ENCODE peak calls at places on chromosomes 2 and 18, in four cellular contexts. Q is mesendoderm, J is IMR-90, C is H9. G is an unnamed sample.

GRCh38 chr2:138432971-138433370 is 68.6 kb upstream of the SPOPL start:
- DNase-seq in Q (no peak), J (peak; percentile 45), C (no peak), G (no peak)

GRCh38 chr2:74149570-74150319 is 2.0 kb upstream of the BOLA3 start:
- DNase-seq in Q (no peak), J (no peak), C (no peak), G (no peak)

GRCh38 chr2:167181134-167181533 is 292.9 kb downstream of the XIRP2 start:
- DNase-seq in Q (no peak), J (peak; percentile 79), C (no peak), G (no peak)

GRCh38 chr2:63866009-63866709 is 24.5 kb downstream of the UGP2 start:
- DNase-seq in Q (peak; percentile 39), J (peak; percentile 52), C (no peak), G (no peak)

GRCh38 chr2:134670955-134671354 is 47.8 kb downstream of the TMEM163 start:
- DNase-seq in Q (no peak), J (no peak), C (no peak), G (no peak)

GRCh38 chr2:22930781-22931180 is 454.2 kb upstream of the KLHL29 start:
- DNase-seq in Q (no peak), J (no peak), C (no peak), G (no peak)

GRCh38 chr2:89833780-89834117 is 1142.3 kb downstream of the RPIA start:
- DNase-seq in Q (peak; percentile 68), J (peak; percentile 65), C (no peak), G (peak; percentile 69)

GRCh38 chr18:74775239-74775638 is 177.6 kb downstream of the ZNF407 start:
- DNase-seq in Q (no peak), J (peak; percentile 98), C (no peak), G (no peak)

GRCh38 chr2:212536385-212537310 is 2.0 kb downstream of the ERBB4 start:
- DNase-seq in Q (peak; percentile 41), J (no peak), C (peak; percentile 54), G (peak; percentile 78)

GRCh38 chr2:54658548-54659207 is 64.8 kb upstream of the EML6 start:
- DNase-seq in Q (no peak), J (peak; percentile 67), C (no peak), G (no peak)

GRCh38 chr2:105788670-105789290 is 44.1 kb downstream of the NCK2 start:
- DNase-seq in Q (no peak), J (peak; percentile 53), C (no peak), G (no peak)

GRCh38 chr2:38116762-38117161 is 40.8 kb upstream of the CYP1B1 start:
- DNase-seq in Q (no peak), J (peak; percentile 54), C (no peak), G (no peak)

GRCh38 chr2:150327546-150328495 is 159.6 kb downstream of the RND3 start:
- DNase-seq in Q (peak; percentile 7), J (no peak), C (peak; percentile 33), G (peak; percentile 89)

GRCh38 chr2:112869258-112869842 is 32.8 kb upstream of the IL1B start:
- DNase-seq in Q (no peak), J (peak; percentile 43), C (no peak), G (no peak)

GRCh38 chr2:122627388-122627787 is 871.9 kb downstream of the TSN start:
- DNase-seq in Q (no peak), J (no peak), C (no peak), G (no peak)

GRCh38 chr2:129087133-129087813 is 768.6 kb upstream of the HS6ST1 start:
- DNase-seq in Q (no peak), J (no peak), C (no peak), G (no peak)

GRCh38 chr2:17636989-17637906 is 96.8 kb downstream of the VSNL1 start:
- DNase-seq in Q (no peak), J (no peak), C (no peak), G (no peak)

GRCh38 chr2:120262761-120263428 is 10.2 kb downstream of the RALB start:
- DNase-seq in Q (no peak), J (peak; percentile 63), C (no peak), G (no peak)

GRCh38 chr2:85250045-85250444 is 77.7 kb downstream of the TGOLN2 start:
- DNase-seq in Q (no peak), J (peak; percentile 39), C (no peak), G (no peak)

GRCh38 chr2:234446404-234447076 is 50.3 kb downstream of the ARL4C start:
- DNase-seq in Q (no peak), J (no peak), C (no peak), G (no peak)

GRCh38 chr2:62014102-62014501 is 108.6 kb downstream of the COMMD1 start:
- DNase-seq in Q (peak; percentile 42), J (peak; percentile 70), C (no peak), G (no peak)

GRCh38 chr18:24060644-24061043 is 46.1 kb downstream of the TTC39C start:
- DNase-seq in Q (no peak), J (peak; percentile 27), C (no peak), G (no peak)

GRCh38 chr18:48330016-48330991 is 78.9 kb downstream of the ZBTB7C start:
- DNase-seq in Q (no peak), J (peak; percentile 69), C (no peak), G (no peak)

GRCh38 chr2:10326707-10327594 is 24.2 kb downstream of the HPCAL1 start:
- DNase-seq in Q (no peak), J (no peak), C (no peak), G (no peak)

GRCh38 chr18:159037-159652 is 788 bp downstream of the USP14 start:
- DNase-seq in Q (peak; percentile 34), J (peak; percentile 18), C (no peak), G (no peak)

GRCh38 chr18:71529708-71530303 is 1014.3 kb downstream of the CBLN2 start:
- DNase-seq in Q (no peak), J (no peak), C (no peak), G (no peak)

GRCh38 chr2:130381619-130382018 is 25.8 kb downstream of the PTPN18 start:
- DNase-seq in Q (no peak), J (no peak), C (no peak), G (no peak)

GRCh38 chr18:12046751-12047335 is 46.8 kb upstream of the ANKRD62 start:
- DNase-seq in Q (peak; percentile 46), J (no peak), C (no peak), G (no peak)

GRCh38 chr2:46339676-46340459 is 42.7 kb downstream of the EPAS1 start:
- DNase-seq in Q (no peak), J (peak; percentile 73), C (no peak), G (no peak)

GRCh38 chr2:129016972-129017371 is 698.3 kb upstream of the HS6ST1 start:
- DNase-seq in Q (no peak), J (no peak), C (no peak), G (no peak)

GRCh38 chr18:23812566-23813440 is 123.5 kb downstream of the LAMA3 start:
- DNase-seq in Q (peak; percentile 23), J (peak; percentile 19), C (no peak), G (peak; percentile 8)

GRCh38 chr2:20604401-20604911 is 46.4 kb downstream of the HS1BP3 start:
- DNase-seq in Q (no peak), J (no peak), C (no peak), G (no peak)

GRCh38 chr2:85854897-85855296 is 33.9 kb downstream of the ST3GAL5 start:
- DNase-seq in Q (no peak), J (no peak), C (no peak), G (no peak)

GRCh38 chr2:96909651-96910050 is 39.8 kb upstream of the SEMA4C start:
- DNase-seq in Q (no peak), J (no peak), C (no peak), G (no peak)

GRCh38 chr18:28854964-28855363 is 678.0 kb upstream of the CDH2 start:
- DNase-seq in Q (peak; percentile 12), J (peak; percentile 18), C (no peak), G (no peak)

GRCh38 chr2:127049927-127050802 is 56.8 kb downstream of the BIN1 start:
- DNase-seq in Q (peak; percentile 74), J (peak; percentile 41), C (peak; percentile 84), G (peak; percentile 44)

GRCh38 chr2:85728883-85729824 is 24.6 kb upstream of the ATOH8 start:
- DNase-seq in Q (peak; percentile 84), J (peak; percentile 72), C (peak; percentile 90), G (peak; percentile 81)

GRCh38 chr2:219309278-219309677 is at the start of gene PTPRN:
- DNase-seq in Q (peak; percentile 87), J (peak; percentile 87), C (peak; percentile 92), G (peak; percentile 30)

DNA sequence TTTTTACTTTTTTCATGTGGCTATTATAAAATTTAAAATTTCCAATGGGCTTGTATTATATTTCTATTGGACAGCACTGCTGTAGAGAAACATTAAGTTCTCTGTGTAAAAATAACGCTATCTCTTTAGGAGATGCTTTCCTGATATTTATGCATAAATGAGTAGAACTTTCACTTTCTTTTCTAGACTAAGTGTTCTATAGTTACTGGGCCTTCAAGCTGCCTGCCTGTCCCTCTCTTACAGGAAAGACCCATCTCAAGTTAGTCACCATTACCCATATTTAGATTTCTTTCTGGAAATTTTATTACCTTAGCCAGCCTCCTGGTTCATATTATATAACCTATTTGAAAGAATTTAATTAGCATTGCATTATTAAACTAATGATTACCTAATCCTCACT is 4.8 kb downstream of the ITGA4 start:
- DNase-seq in Q (no peak), J (peak; percentile 6), C (no peak), G (no peak)
- H3K4me2 ChIP-seq in Q (no peak overlapping the region), J (peak overlapping the region; percentile 18), C (no peak overlapping the region), G (peak overlapping the region; percentile 11)

GRCh38 chr2:71130325-71131260 is at the start of gene MPHOSPH10:
- DNase-seq in Q (peak; percentile 96), J (peak; percentile 90), C (peak; percentile 93), G (peak; percentile 89)

GRCh38 chr2:71133603-71134002 is 3.2 kb downstream of the MPHOSPH10 start:
- DNase-seq in Q (no peak), J (no peak), C (no peak), G (no peak)

DNA sequence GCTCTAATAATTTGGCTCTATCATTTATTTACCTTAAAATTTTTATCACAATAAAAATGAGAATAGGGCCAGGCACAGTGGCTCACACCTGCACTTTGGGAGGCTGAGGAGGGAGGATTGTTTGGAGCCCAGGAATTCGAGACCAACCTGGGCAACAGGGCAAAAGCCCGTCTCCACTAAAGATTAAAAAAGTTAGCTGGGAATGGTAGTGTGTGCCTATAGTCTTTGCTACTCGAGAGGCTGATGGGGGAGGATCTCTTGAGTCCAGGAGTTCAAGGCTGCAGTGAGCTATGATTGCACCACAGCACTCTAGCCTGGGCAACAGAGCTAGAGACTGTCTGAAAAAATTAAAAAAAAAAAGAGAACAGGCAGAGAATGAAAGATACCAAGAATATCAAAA is 5.7 kb downstream of the MPHOSPH10 start:
- DNase-seq in Q (no peak), J (no peak), C (no peak), G (no peak)
- H2BK5ac ChIP-seq in Q (no peak overlapping the region), J (no peak overlapping the region), C (no peak overlapping the region), G (no peak overlapping the region)

GRCh38 chr2:237743024-237743423 is 55.6 kb upstream of the RBM44 start:
- DNase-seq in Q (no peak), J (no peak), C (no peak), G (no peak)
- H3K4me1 ChIP-seq in Q (no peaks in the 10 kb centered on the region), J (peaks cover 18% of the 10 kb centered on the region), C (peaks cover 7% of the 10 kb centered on the region), G (peaks cover 3% of the 10 kb centered on the region)

GRCh38 chr2:52632543-52632942 is 1135.1 kb upstream of the CHAC2 start:
- DNase-seq in Q (peak; percentile 43), J (no peak), C (peak; percentile 62), G (no peak)

GRCh38 chr2:52629944-52630343 is 1137.7 kb upstream of the CHAC2 start:
- DNase-seq in Q (no peak), J (no peak), C (no peak), G (no peak)

DNA sequence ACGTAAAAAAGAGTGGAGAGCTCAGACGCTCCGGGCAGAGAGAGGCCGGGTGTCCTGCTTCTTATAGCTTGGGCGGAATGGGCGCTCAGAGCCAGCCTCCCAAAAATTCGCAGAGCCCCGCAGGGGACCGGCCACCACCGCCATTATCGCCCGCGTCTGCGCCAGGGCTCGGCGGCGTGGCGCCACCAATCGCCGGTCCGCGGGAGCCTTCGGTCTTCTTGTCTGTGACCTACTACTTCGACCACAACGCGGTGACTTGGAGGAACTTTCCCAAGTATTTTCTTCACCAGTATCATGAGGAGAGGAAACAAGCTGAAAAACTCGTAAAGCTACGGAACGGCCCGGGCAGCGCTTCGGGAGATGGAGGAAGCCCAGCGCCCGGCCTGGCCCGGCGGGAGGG is 1138.1 kb upstream of the CHAC2 start:
- DNase-seq in Q (no peak), J (no peak), C (no peak), G (no peak)
- H3K4me2 ChIP-seq in Q (no peak overlapping the region), J (no peak overlapping the region), C (no peak overlapping the region), G (no peak overlapping the region)

G was measured in neuronal stem cell.